ENCODE peak calls at places on chromosome 22, in ten cellular contexts. L is BE2C, K is neural progenitor cell, C is Panc1, R is heart right ventricle, H is stomach, O is T-helper 17 cell, E is H9, J is A549, Q is WERI-Rb-1. P is an unnamed sample.

GRCh38 chr22:24445481-24446290 is 18.3 kb downstream of the ADORA2A start:
- DNase-seq in C (no peak), H (no peak), R (no peak), Q (peak; percentile 97), K (peak; percentile 67), O (no peak), L (peak; percentile 79), J (no peak), E (peak; percentile 41), P (no peak)

GRCh38 chr22:26479043-26479791 is 4.4 kb downstream of the HPS4 start:
- DNase-seq in O (no peak), H (no peak), L (no peak), E (no peak), J (no peak), Q (peak; percentile 29), C (no peak), K (no peak), R (no peak), P (no peak)

GRCh38 chr22:30922151-30922611 is 46.4 kb downstream of the MORC2 start:
- DNase-seq in Q (peak; percentile 74), J (peak; percentile 23), K (peak; percentile 25), C (peak; percentile 15), L (no peak), R (peak; percentile 81), E (no peak), H (peak; percentile 55), O (peak; percentile 75), P (peak; percentile 77)

GRCh38 chr22:30398685-30399680 is 2.2 kb downstream of the SEC14L2 start:
- DNase-seq in C (no peak), R (no peak), J (no peak), E (no peak), O (no peak), K (no peak), L (no peak), Q (no peak), H (no peak), P (no peak)

GRCh38 chr22:17841836-17842235 is 67.6 kb upstream of the BID start:
- DNase-seq in R (no peak), J (no peak), O (no peak), K (no peak), C (no peak), E (no peak), Q (no peak), L (no peak), H (no peak), P (no peak)

GRCh38 chr22:45584621-45585436 is 82.1 kb downstream of the FBLN1 start:
- DNase-seq in J (no peak), E (no peak), H (no peak), O (no peak), R (no peak), L (no peak), Q (no peak), K (no peak), C (no peak), P (no peak)

GRCh38 chr22:22123118-22123959 is 121.2 kb upstream of the VPREB1 start:
- DNase-seq in J (no peak), E (no peak), C (no peak), O (no peak), H (no peak), K (no peak), L (no peak), Q (no peak), R (no peak), P (peak; percentile 41)

GRCh38 chr22:33076368-33076767 is 18.2 kb upstream of the SYN3 start:
- DNase-seq in O (no peak), C (no peak), L (no peak), R (no peak), J (no peak), H (no peak), E (no peak), Q (no peak), K (peak; percentile 61), P (no peak)

GRCh38 chr22:21102659-21103267 is 57.0 kb downstream of the LRRC74B start:
- DNase-seq in C (peak; percentile 41), R (peak; percentile 72), E (peak; percentile 95), H (peak; percentile 68), L (peak; percentile 87), K (peak; percentile 90), Q (peak; percentile 94), O (peak; percentile 46), J (peak; percentile 82), P (peak; percentile 89)

GRCh38 chr22:25027552-25027951 is 75.0 kb downstream of the KIAA1671 start:
- DNase-seq in H (no peak), E (no peak), J (no peak), O (no peak), C (no peak), K (no peak), R (no peak), L (no peak), Q (no peak), P (no peak)

GRCh38 chr22:31585161-31585859 is 76.7 kb downstream of the PISD start:
- DNase-seq in Q (no peak), H (no peak), O (no peak), K (no peak), J (no peak), R (no peak), L (no peak), E (no peak), C (no peak), P (no peak)

GRCh38 chr22:31184015-31184414 is 24.0 kb downstream of the RNF185 start:
- DNase-seq in O (no peak), C (no peak), R (no peak), J (no peak), Q (no peak), H (no peak), L (no peak), E (no peak), K (no peak), P (no peak)

GRCh38 chr22:30015846-30016245 is 64.4 kb upstream of the HORMAD2 start:
- DNase-seq in O (no peak), J (no peak), Q (no peak), R (no peak), L (no peak), K (no peak), C (no peak), H (no peak), E (no peak), P (no peak)

GRCh38 chr22:45597460-45598192 is 74.0 kb upstream of the ATXN10 start:
- DNase-seq in L (no peak), R (no peak), E (no peak), O (no peak), H (peak; percentile 48), Q (no peak), K (no peak), J (peak; percentile 62), C (no peak), P (no peak)

GRCh38 chr22:43955883-43956286 is 643 bp downstream of the SAMM50 start:
- DNase-seq in K (no peak), E (no peak), Q (no peak), R (no peak), C (no peak), L (no peak), J (no peak), H (no peak), O (no peak), P (no peak)

GRCh38 chr22:42930810-42931420 is 73.8 kb upstream of the ARFGAP3 start:
- DNase-seq in J (peak; percentile 33), L (no peak), O (no peak), Q (no peak), E (no peak), H (no peak), R (peak; percentile 36), C (no peak), K (no peak), P (no peak)

DNA sequence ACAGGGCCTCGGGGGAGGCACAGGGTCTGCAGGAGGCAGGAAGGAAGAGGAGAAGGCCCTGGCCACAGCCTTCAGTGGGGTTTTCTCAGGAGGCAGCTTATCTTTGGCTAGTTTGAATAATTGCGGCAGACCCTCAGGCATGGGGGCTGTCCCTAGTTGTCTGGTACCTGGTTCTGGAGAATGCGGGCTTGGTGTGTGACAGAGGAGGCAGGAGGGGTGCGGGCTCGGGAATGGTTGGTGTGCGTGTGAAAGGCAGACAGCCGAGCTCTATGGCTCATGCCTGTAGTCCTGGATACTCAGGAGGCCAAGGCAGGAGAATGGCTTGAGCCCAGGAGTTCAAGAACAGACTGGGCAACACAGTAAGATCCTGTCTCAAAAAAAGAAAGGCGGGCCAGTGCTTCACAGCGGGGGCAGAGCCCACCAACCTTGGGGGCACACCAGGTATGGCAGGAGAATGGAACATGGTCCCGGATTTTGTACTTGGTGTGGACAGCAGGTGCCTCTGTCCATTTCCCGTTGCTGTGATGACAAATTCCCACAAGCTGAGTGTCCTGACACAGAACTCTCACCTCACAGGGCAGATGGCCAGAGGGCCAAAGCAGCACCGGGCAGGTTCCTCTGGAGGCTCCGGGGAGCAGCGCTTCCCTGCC is 640.6 kb downstream of the TBC1D22A start:
- DNase-seq in O (no peak), Q (no peak), C (no peak), H (no peak), J (no peak), K (no peak), E (no peak), L (no peak), R (no peak), P (no peak)
- H3K9me3 ChIP-seq in O (no peaks in the 10 kb centered on the region), Q (no peaks in the 10 kb centered on the region), C (no peaks in the 10 kb centered on the region), H (no peaks in the 10 kb centered on the region), J (no peaks in the 10 kb centered on the region), K (no peaks in the 10 kb centered on the region), E (peaks cover 97% of the 10 kb centered on the region), L (no peaks in the 10 kb centered on the region), R (no peaks in the 10 kb centered on the region), P (no peaks in the 10 kb centered on the region)

DNA sequence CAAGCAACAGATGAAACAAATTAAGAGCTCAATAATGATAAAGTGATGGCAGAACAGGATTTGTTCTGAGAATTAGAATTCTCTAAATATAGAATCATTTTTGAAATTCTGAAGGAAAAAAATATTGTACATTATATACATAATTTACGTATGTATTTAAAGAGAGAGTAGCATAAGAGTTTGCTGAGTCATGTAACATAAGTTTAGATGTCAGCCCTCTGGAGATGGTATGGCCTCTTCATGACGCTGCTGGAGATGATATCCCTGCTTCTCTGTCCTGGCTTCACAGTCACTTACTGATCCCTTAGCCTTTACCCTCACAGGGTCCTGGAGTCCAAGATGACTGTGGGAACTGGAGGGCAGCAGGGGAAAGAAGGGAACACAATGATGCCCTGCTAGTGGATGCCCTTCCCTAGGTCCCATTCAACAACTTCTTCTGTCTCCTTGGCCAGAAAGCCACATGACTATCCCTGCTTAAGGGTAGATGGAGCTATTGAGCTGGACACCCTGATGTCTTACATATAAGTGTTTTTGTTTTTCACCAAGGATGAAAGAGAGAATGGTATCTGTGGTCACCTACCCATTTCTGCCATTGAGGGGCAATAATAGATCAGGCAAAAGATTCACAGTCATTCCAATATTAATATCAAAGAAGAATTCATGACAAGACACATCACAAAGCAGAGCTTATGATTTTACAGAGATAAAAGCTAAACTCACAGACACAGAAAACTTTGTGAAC is 753.1 kb downstream of the TBC1D22A start:
- DNase-seq in E (no peak), R (no peak), J (peak; percentile 38), Q (no peak), K (no peak), H (no peak), O (no peak), L (no peak), C (no peak), P (no peak)
- H3K9me3 ChIP-seq in E (peaks cover 81% of the 10 kb centered on the region), R (no peaks in the 10 kb centered on the region), J (no peaks in the 10 kb centered on the region), Q (peaks cover 2% of the 10 kb centered on the region), K (peaks cover 29% of the 10 kb centered on the region), H (no peaks in the 10 kb centered on the region), O (no peaks in the 10 kb centered on the region), L (no peaks in the 10 kb centered on the region), C (no peaks in the 10 kb centered on the region), P (no peaks in the 10 kb centered on the region)

GRCh38 chr22:37043214-37043827 is 8.2 kb upstream of the KCTD17 start:
- DNase-seq in K (no peak), Q (peak; percentile 50), H (no peak), C (no peak), L (no peak), E (no peak), O (no peak), R (peak; percentile 2), J (no peak), P (no peak)
- H3K9me3 ChIP-seq in K (no peaks in the 10 kb centered on the region), Q (no peaks in the 10 kb centered on the region), H (no peaks in the 10 kb centered on the region), C (no peaks in the 10 kb centered on the region), L (no peaks in the 10 kb centered on the region), E (no peaks in the 10 kb centered on the region), O (no peaks in the 10 kb centered on the region), R (no peaks in the 10 kb centered on the region), J (no peaks in the 10 kb centered on the region), P (no peaks in the 10 kb centered on the region)

GRCh38 chr22:49298834-49299750 is 528.6 kb downstream of the BRD1 start:
- DNase-seq in J (no peak), L (no peak), Q (no peak), C (no peak), E (peak; percentile 16), O (no peak), R (no peak), K (no peak), H (peak; percentile 15), P (peak; percentile 2)
- H3K9me3 ChIP-seq in J (no peaks in the 10 kb centered on the region), L (no peaks in the 10 kb centered on the region), Q (no peaks in the 10 kb centered on the region), C (no peaks in the 10 kb centered on the region), E (no peaks in the 10 kb centered on the region), O (no peaks in the 10 kb centered on the region), R (peaks cover 7% of the 10 kb centered on the region), K (no peaks in the 10 kb centered on the region), H (peaks cover 9% of the 10 kb centered on the region), P (no peaks in the 10 kb centered on the region)

P was measured in testis.